ENCODE peak calls at places on chromosome 7, in seven cellular contexts. H, Y, X, N, Z, L and W are unnamed samples.

GRCh38 chr7:128908750-128909385 is 1.6 kb downstream of the KCP start:
- DNase-seq in H (no peak), N (no peak), Y (no peak), X (no peak), L (no peak), Z (no peak), W (peak)

GRCh38 chr7:87345166-87345927 is at the start of gene CROT:
- DNase-seq in Z (peak), Y (peak), X (peak), H (peak), L (peak), N (no peak), W (peak)

GRCh38 chr7:76220185-76221057 is 18.7 kb downstream of the SRRM3 start:
- DNase-seq in H (peak), Y (peak), L (no peak), N (no peak), Z (peak), X (no peak), W (peak)

GRCh38 chr7:64509583-64509982 is 53.3 kb downstream of the ZNF680 start:
- DNase-seq in H (no peak), N (no peak), X (no peak), Z (no peak), Y (no peak), L (no peak), W (no peak)

GRCh38 chr7:88111136-88111748 is 108.6 kb downstream of the SRI start:
- DNase-seq in Y (peak), N (peak), H (peak), Z (peak), X (peak), L (no peak), W (no peak)

GRCh38 chr7:151321341-151321740 is 20.3 kb upstream of the NUB1 start:
- DNase-seq in H (no peak), Y (no peak), X (no peak), Z (no peak), L (no peak), N (no peak), W (no peak)

GRCh38 chr7:70693300-70693689 is 438.6 kb upstream of the GALNT17 start:
- DNase-seq in Z (no peak), N (no peak), H (no peak), X (no peak), L (no peak), Y (no peak), W (no peak)

GRCh38 chr7:7521259-7521658 is 14.4 kb downstream of the COL28A1 start:
- DNase-seq in Z (no peak), Y (no peak), N (no peak), L (no peak), H (no peak), X (no peak), W (no peak)

GRCh38 chr7:40303996-40304395 is 169.2 kb downstream of the SUGCT start:
- DNase-seq in X (no peak), Y (no peak), Z (no peak), N (no peak), L (no peak), H (no peak), W (no peak)

DNA sequence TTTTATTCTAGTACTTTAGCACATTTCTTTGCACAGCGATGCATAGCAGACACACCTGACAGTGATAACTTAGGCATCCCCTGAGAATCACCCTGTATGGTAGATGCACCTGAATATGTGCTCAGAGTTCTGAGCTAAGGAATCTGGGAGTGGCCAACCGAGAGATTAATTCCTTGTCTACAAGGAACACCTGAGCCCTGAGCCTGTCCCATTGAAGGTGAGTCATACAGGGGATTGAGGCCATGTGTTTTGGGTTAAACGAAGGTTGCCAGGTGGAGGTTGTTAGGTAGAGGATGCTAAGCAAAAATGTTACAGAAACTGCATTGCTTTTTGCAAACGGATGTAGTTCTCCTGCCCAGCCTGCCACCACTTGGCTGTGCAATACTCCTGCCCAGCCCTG is 128.9 kb downstream of the AMPH start:
- DNase-seq in N (no peak), X (no peak), Z (no peak), Y (no peak), L (no peak), H (no peak), W (no peak)
- TF ChIP-seq CEBPB in N (no peak), X (no peak), Z (no peak), Y (no peak), L (no peak), H (no peak), W (no peak)

GRCh38 chr7:92988941-92989540 is 128.7 kb downstream of the SAMD9 start:
- DNase-seq in Z (no peak), N (no peak), H (peak), Y (no peak), L (no peak), X (no peak), W (no peak)

GRCh38 chr7:92997719-92998118 is 120.1 kb downstream of the SAMD9 start:
- DNase-seq in H (no peak), L (no peak), Z (no peak), X (no peak), Y (no peak), N (no peak), W (no peak)

GRCh38 chr7:92997144-92997543 is 120.6 kb downstream of the SAMD9 start:
- DNase-seq in L (no peak), Y (no peak), N (no peak), Z (no peak), H (no peak), X (no peak), W (no peak)

GRCh38 chr7:92991190-92991589 is 126.6 kb downstream of the SAMD9 start:
- DNase-seq in Y (no peak), H (no peak), L (no peak), X (no peak), N (no peak), Z (no peak), W (no peak)

DNA sequence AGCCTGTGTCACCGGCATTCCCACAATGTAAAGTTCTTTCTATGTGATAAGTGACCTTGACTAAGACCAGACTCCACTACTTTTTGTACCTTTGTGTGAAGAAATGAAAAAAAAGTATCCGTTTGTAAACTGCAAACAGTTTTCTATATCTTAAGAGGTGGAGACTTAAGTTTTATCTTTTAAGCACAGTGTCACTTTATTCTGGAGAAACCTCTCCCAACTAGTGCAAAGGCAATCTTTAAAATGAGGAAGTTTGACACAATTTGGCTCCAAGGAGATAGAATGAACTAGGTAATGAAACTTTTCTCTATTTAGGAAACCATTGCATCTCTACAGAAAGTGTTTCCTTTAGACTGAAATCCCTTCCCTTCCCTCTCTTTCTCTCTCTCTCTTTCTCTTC is 122.9 kb downstream of the SAMD9 start:
- DNase-seq in X (no peak), N (no peak), Z (no peak), Y (no peak), H (no peak), L (no peak), W (no peak)
- TF ChIP-seq CEBPB in X (no peak), N (no peak), Z (no peak), Y (no peak), H (no peak), L (no peak), W (no peak)

GRCh38 chr7:50266893-50267386 is 37.6 kb upstream of the IKZF1 start:
- DNase-seq in H (no peak), Z (no peak), N (no peak), X (no peak), L (peak), Y (peak), W (no peak)
- TF ChIP-seq CEBPB in H (no peak), Z (no peak), N (no peak), X (no peak), L (peak), Y (no peak), W (no peak)

GRCh38 chr7:103866919-103867318 is 122.5 kb downstream of the RELN start:
- DNase-seq in Z (peak), Y (no peak), N (no peak), H (no peak), L (no peak), X (no peak), W (no peak)
- TF ChIP-seq CEBPB in Z (no peak), Y (no peak), N (no peak), H (no peak), L (no peak), X (no peak), W (no peak)

GRCh38 chr7:98228801-98229200 is 17.6 kb downstream of the BHLHA15 start:
- DNase-seq in Y (no peak), H (no peak), Z (no peak), L (no peak), X (no peak), N (no peak), W (no peak)
- TF ChIP-seq CEBPB in Y (no peak), H (no peak), Z (no peak), L (no peak), X (no peak), N (no peak), W (no peak)